ENCODE peak calls at places on chromosomes 13 and 19, in eight cellular contexts. T is suprapubic skin, Z is right cardiac atrium, W is body of pancreas, D is transverse colon, E is neuronal stem cell, C is colonic mucosa, B is breast epithelium. X is an unnamed sample.

GRCh38 chr13:72536668-72537399 is 190.6 kb downstream of the MZT1 start:
- DNase-seq in T (no peak), Z (no peak), W (peak; percentile 16), D (peak; percentile 15), E (no peak), C (peak; percentile 36), B (no peak), X (no peak)

GRCh38 chr13:35961461-35962220 is 169.5 kb downstream of the DCLK1 start:
- DNase-seq in T (no peak), Z (no peak), W (no peak), D (no peak), E (no peak), C (no peak), B (no peak), X (no peak)

GRCh38 chr19:43504426-43505185 is at the start of gene PHLDB3:
- DNase-seq in T (no peak), Z (peak; percentile 79), W (peak; percentile 59), D (peak; percentile 60), E (no peak), C (peak; percentile 61), B (peak; percentile 68), X (peak; percentile 26)

GRCh38 chr19:10499550-10500246 is 3.5 kb downstream of the KEAP1 start:
- DNase-seq in T (no peak), Z (no peak), W (no peak), D (no peak), E (no peak), C (no peak), B (no peak), X (no peak)

GRCh38 chr13:23367907-23368306 is 65.6 kb downstream of the SACS start:
- DNase-seq in T (no peak), Z (no peak), W (no peak), D (no peak), E (no peak), C (no peak), B (no peak), X (no peak)

GRCh38 chr19:15633122-15633521 is 7.6 kb upstream of the CYP4F3 start:
- DNase-seq in T (no peak), Z (no peak), W (no peak), D (no peak), E (no peak), C (no peak), B (no peak), X (no peak)

GRCh38 chr19:16118489-16119033 is 6.9 kb downstream of the RAB8A start:
- DNase-seq in T (no peak), Z (no peak), W (no peak), D (peak; percentile 76), E (no peak), C (no peak), B (no peak), X (no peak)

GRCh38 chr13:37905736-37906135 is 36.2 kb upstream of the TRPC4 start:
- DNase-seq in T (no peak), Z (no peak), W (no peak), D (no peak), E (no peak), C (no peak), B (no peak), X (peak; percentile 13)

GRCh38 chr13:53092931-53093330 is 64.3 kb downstream of the OLFM4 start:
- DNase-seq in T (no peak), Z (no peak), W (no peak), D (no peak), E (no peak), C (no peak), B (no peak), X (no peak)

GRCh38 chr13:30722361-30722760 is 13.0 kb upstream of the ALOX5AP start:
- DNase-seq in T (no peak), Z (no peak), W (no peak), D (no peak), E (no peak), C (no peak), B (no peak), X (no peak)

GRCh38 chr13:95197548-95197947 is 103.7 kb downstream of the ABCC4 start:
- DNase-seq in T (no peak), Z (no peak), W (no peak), D (no peak), E (no peak), C (no peak), B (no peak), X (no peak)

GRCh38 chr19:42313096-42313839 is at the start of gene TMEM145:
- DNase-seq in T (no peak), Z (peak; percentile 76), W (peak; percentile 77), D (peak; percentile 41), E (peak; percentile 51), C (no peak), B (no peak), X (peak; percentile 68)

GRCh38 chr13:21256351-21256761 is 79.9 kb downstream of the MRPL57 start:
- DNase-seq in T (no peak), Z (no peak), W (no peak), D (no peak), E (no peak), C (no peak), B (no peak), X (no peak)

GRCh38 chr19:54252845-54253244 is 4.2 kb downstream of the LILRB5 start:
- DNase-seq in T (peak; percentile 40), Z (no peak), W (no peak), D (no peak), E (no peak), C (no peak), B (no peak), X (no peak)

GRCh38 chr13:95842898-95843297 is 166.0 kb downstream of the DNAJC3 start:
- DNase-seq in T (no peak), Z (no peak), W (no peak), D (no peak), E (no peak), C (no peak), B (no peak), X (no peak)

GRCh38 chr13:111893607-111894443 is 173.1 kb upstream of the SOX1 start:
- DNase-seq in T (no peak), Z (no peak), W (no peak), D (no peak), E (peak; percentile 45), C (no peak), B (peak; percentile 34), X (no peak)

GRCh38 chr13:105165449-105166125 is 1369.9 kb downstream of the EFNB2 start:
- DNase-seq in T (no peak), Z (no peak), W (no peak), D (peak; percentile 10), E (no peak), C (peak; percentile 19), B (no peak), X (no peak)

GRCh38 chr13:111323950-111324651 is 3.7 kb downstream of the TEX29 start:
- DNase-seq in T (no peak), Z (no peak), W (no peak), D (no peak), E (no peak), C (no peak), B (no peak), X (no peak)

GRCh38 chr13:98581971-98582702 is 5.2 kb upstream of the STK24 start:
- DNase-seq in T (no peak), Z (no peak), W (no peak), D (no peak), E (no peak), C (no peak), B (no peak), X (peak; percentile 37)

GRCh38 chr13:59086147-59086546 is 1077.6 kb downstream of the DIAPH3 start:
- DNase-seq in T (no peak), Z (no peak), W (no peak), D (no peak), E (no peak), C (no peak), B (no peak), X (no peak)

GRCh38 chr19:34649886-34650543 is 26.9 kb downstream of the SCGB2B2 start:
- DNase-seq in T (no peak), Z (no peak), W (no peak), D (no peak), E (no peak), C (no peak), B (no peak), X (no peak)

GRCh38 chr19:45599286-45599685 is 2.7 kb downstream of the GPR4 start:
- DNase-seq in T (no peak), Z (no peak), W (no peak), D (no peak), E (no peak), C (no peak), B (no peak), X (no peak)
- H3K4me3 ChIP-seq in T (no peak overlapping the region), Z (peak overlapping the region; percentile 3), W (no peak overlapping the region), D (no peak overlapping the region), E (no peak overlapping the region), C (no peak overlapping the region), B (no peak overlapping the region), X (no peak overlapping the region)

GRCh38 chr19:29882719-29883105 is 59.3 kb upstream of the URI1 start:
- DNase-seq in T (no peak), Z (no peak), W (no peak), D (no peak), E (no peak), C (no peak), B (no peak), X (no peak)
- H3K27me3 ChIP-seq in T (peaks cover 15% of the 10 kb centered on the region), Z (no peaks in the 10 kb centered on the region), W (peaks cover 5% of the 10 kb centered on the region), D (no peaks in the 10 kb centered on the region), E (no peaks in the 10 kb centered on the region), C (no peaks in the 10 kb centered on the region), B (peaks cover 32% of the 10 kb centered on the region), X (no peaks in the 10 kb centered on the region)

GRCh38 chr13:40187836-40188591 is 478.4 kb downstream of the FOXO1 start:
- DNase-seq in T (no peak), Z (peak; percentile 52), W (no peak), D (no peak), E (no peak), C (no peak), B (no peak), X (no peak)

GRCh38 chr13:40186636-40187323 is 479.7 kb downstream of the FOXO1 start:
- DNase-seq in T (no peak), Z (no peak), W (no peak), D (no peak), E (no peak), C (no peak), B (no peak), X (no peak)

GRCh38 chr13:40185393-40185792 is 481.0 kb downstream of the FOXO1 start:
- DNase-seq in T (no peak), Z (no peak), W (no peak), D (no peak), E (no peak), C (no peak), B (no peak), X (no peak)

GRCh38 chr13:40187324-40187795 is 479.1 kb downstream of the FOXO1 start:
- DNase-seq in T (no peak), Z (no peak), W (no peak), D (no peak), E (no peak), C (no peak), B (no peak), X (no peak)

DNA sequence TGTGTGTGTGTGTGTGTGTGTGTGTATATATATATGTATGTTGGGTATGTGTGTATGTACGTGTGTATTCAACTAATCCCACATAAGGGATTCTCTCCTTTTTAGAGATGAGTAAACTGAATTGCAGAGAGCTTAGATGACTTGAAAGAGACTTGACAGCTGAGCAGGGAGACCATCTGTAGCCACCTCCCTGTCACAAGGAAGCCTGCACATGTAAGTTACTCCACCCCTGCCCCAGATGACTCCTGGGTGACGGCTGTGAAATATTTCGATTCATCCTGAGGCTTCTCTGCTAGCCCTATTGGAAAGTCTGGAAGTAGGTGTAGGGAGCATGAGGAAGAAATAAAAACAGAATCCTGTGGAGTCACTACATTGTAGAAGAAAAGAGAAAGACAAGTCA is 480.4 kb downstream of the FOXO1 start:
- DNase-seq in T (no peak), Z (no peak), W (no peak), D (no peak), E (no peak), C (no peak), B (no peak), X (no peak)
- H3K9me3 ChIP-seq in T (no peaks in the 10 kb centered on the region), Z (no peaks in the 10 kb centered on the region), W (no peaks in the 10 kb centered on the region), D (no peaks in the 10 kb centered on the region), E (no peaks in the 10 kb centered on the region), C (no peaks in the 10 kb centered on the region), B (no peaks in the 10 kb centered on the region), X (no peaks in the 10 kb centered on the region)

GRCh38 chr19:3611841-3612240 is 5.2 kb upstream of the TBXA2R start:
- DNase-seq in T (no peak), Z (peak; percentile 59), W (no peak), D (no peak), E (no peak), C (no peak), B (no peak), X (no peak)
- H3K4me3 ChIP-seq in T (no peak overlapping the region), Z (no peak overlapping the region), W (no peak overlapping the region), D (no peak overlapping the region), E (no peak overlapping the region), C (no peak overlapping the region), B (no peak overlapping the region), X (no peak overlapping the region)